ENCODE peak calls at places on chromosome 11, in ten cellular contexts. K is heart left ventricle, D is sigmoid colon, U is body of pancreas, H is upper lobe of left lung, I is stomach, S is ovary, J is transverse colon, Y is tibial nerve, F is NB4. L is an unnamed sample.
A peak's percentile ranks its signal among the peaks of the same experiment; 100 is the strongest.

GRCh38 chr11:91922846-91923245 is 301.8 kb upstream of the FAT3 start:
- DNase-seq in K (no peak), D (no peak), U (no peak), H (no peak), I (no peak), S (no peak), J (no peak), Y (no peak), F (no peak), L (no peak)

GRCh38 chr11:32297629-32298028 is 137.7 kb downstream of the WT1 start:
- DNase-seq in K (no peak), D (no peak), U (no peak), H (no peak), I (no peak), S (no peak), J (no peak), Y (no peak), F (peak; percentile 38), L (no peak)

GRCh38 chr11:1301220-1302000 is 8.0 kb downstream of the TOLLIP start:
- DNase-seq in K (no peak), D (no peak), U (peak; percentile 1), H (no peak), I (peak; percentile 20), S (no peak), J (no peak), Y (no peak), F (peak; percentile 19), L (peak; percentile 78)

GRCh38 chr11:92596596-92597317 is 372.1 kb downstream of the FAT3 start:
- DNase-seq in K (no peak), D (no peak), U (no peak), H (no peak), I (no peak), S (no peak), J (no peak), Y (no peak), F (no peak), L (no peak)

GRCh38 chr11:34730544-34731295 is 109.8 kb downstream of the EHF start:
- DNase-seq in K (no peak), D (no peak), U (no peak), H (no peak), I (no peak), S (no peak), J (no peak), Y (no peak), F (no peak), L (no peak)

GRCh38 chr11:120501976-120502755 is 9.4 kb upstream of the GRIK4 start:
- DNase-seq in K (no peak), D (no peak), U (no peak), H (no peak), I (no peak), S (no peak), J (no peak), Y (no peak), F (no peak), L (no peak)

GRCh38 chr11:74678041-74678440 is 53.2 kb downstream of the CHRDL2 start:
- DNase-seq in K (no peak), D (no peak), U (no peak), H (no peak), I (peak; percentile 5), S (peak; percentile 9), J (no peak), Y (no peak), F (no peak), L (no peak)

GRCh38 chr11:102225689-102226562 is 91.4 kb upstream of the BIRC3 start:
- DNase-seq in K (no peak), D (no peak), U (no peak), H (no peak), I (no peak), S (no peak), J (no peak), Y (no peak), F (no peak), L (no peak)

GRCh38 chr11:62607729-62608128 is 4.8 kb downstream of the EML3 start:
- DNase-seq in K (no peak), D (no peak), U (no peak), H (peak; percentile 43), I (no peak), S (no peak), J (no peak), Y (no peak), F (peak; percentile 25), L (no peak)

GRCh38 chr11:111911563-111912401 is at the start of gene CRYAB:
- DNase-seq in K (peak; percentile 89), D (peak; percentile 96), U (peak; percentile 75), H (peak; percentile 64), I (peak; percentile 39), S (peak; percentile 83), J (peak; percentile 68), Y (peak; percentile 85), F (no peak), L (peak; percentile 94)

GRCh38 chr11:32318071-32318815 is 117.1 kb downstream of the WT1 start:
- DNase-seq in K (no peak), D (no peak), U (no peak), H (no peak), I (no peak), S (no peak), J (no peak), Y (no peak), F (no peak), L (no peak)

GRCh38 chr11:84740050-84740449 is 887.1 kb downstream of the DLG2 start:
- DNase-seq in K (no peak), D (no peak), U (no peak), H (no peak), I (no peak), S (no peak), J (no peak), Y (no peak), F (no peak), L (no peak)
- TF ChIP-seq POLR2A in K (no peak), D (no peak), U (no peak), H (no peak), I (no peak), S (no peak), J (no peak), Y (no peak), F (no peak), L (no peak)

DNA sequence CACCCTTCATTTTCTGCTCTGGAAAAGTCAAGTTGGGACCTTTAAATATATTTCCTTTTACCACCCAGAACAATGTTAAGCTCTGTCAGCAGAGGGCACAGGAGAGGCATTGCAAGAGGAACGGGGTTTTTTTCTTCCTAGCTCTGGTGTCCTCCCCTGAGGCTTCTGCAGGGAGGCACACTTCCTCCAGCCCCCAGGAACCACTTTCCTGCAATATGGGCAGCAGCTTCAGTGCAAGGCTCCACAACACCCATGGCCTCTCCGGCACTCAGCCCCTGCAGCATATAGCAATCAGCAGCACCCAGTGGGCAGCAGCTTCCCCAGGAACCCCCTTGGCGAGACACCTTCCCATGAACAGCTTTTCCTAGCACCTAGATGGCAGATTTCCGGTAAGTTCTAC is 101.4 kb downstream of the SYT9 start:
- DNase-seq in K (no peak), D (no peak), U (peak; percentile 3), H (no peak), I (no peak), S (no peak), J (peak; percentile 11), Y (no peak), F (peak; percentile 70), L (no peak)
- TF ChIP-seq CTCF in K (peak; percentile 41), D (no peak), U (peak; percentile 19), H (no peak), I (peak; percentile 10), S (no peak), J (peak; percentile 23), Y (no peak), F (peak; percentile 74), L (no peak)

GRCh38 chr11:96084610-96085348 is 160.9 kb upstream of the MTMR2 start:
- DNase-seq in K (no peak), D (no peak), U (no peak), H (no peak), I (no peak), S (no peak), J (no peak), Y (no peak), F (no peak), L (no peak)
- H3K4me3 ChIP-seq in K (no peak overlapping the region), D (no peak overlapping the region), U (no peak overlapping the region), H (no peak overlapping the region), I (no peak overlapping the region), S (no peak overlapping the region), J (no peak overlapping the region), Y (no peak overlapping the region), F (no peak overlapping the region), L (no peak overlapping the region)

DNA sequence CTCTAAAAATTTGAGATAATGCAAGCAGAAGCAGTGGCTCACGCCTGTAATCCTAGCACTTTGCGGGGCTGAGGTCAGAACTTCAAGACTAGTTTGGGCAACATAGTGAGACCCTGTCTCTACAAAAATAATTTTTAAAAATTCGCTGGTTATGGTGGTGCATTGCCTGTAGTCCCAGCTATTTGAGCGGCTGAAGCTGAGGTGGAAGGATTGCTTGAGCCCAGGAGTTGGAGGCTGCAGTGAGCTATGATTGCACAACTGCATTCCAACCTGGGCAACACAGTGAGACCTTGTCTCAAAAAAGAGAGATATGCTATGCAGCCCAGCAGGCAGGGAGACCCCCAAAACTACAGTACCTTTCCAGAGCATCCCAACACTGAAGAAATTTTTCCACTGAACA is 2.3 kb downstream of the CTSC start:
- DNase-seq in K (no peak), D (no peak), U (no peak), H (peak; percentile 31), I (no peak), S (no peak), J (no peak), Y (no peak), F (peak; percentile 51), L (no peak)
- TF ChIP-seq POLR2A in K (no peak), D (no peak), U (no peak), H (no peak), I (no peak), S (no peak), J (no peak), Y (no peak), F (no peak), L (no peak)

L was measured in lower leg skin.